ENCODE peak calls at places on chromosomes 1 and 21, in four cellular contexts. Y, Q, U and O are unnamed samples.

GRCh38 chr1:41003640-41004220 is 17.8 kb downstream of the SLFNL1 start:
- DNase-seq in Y (peak), Q (peak), U (peak), O (peak)

GRCh38 chr1:62590970-62591368 is 6.4 kb upstream of the ANGPTL3 start:
- DNase-seq in U (no peak), Q (no peak), Y (no peak), O (no peak)

GRCh38 chr1:29531596-29531995 is 295.3 kb downstream of the PTPRU start:
- DNase-seq in Q (no peak), Y (no peak), U (peak), O (no peak)

GRCh38 chr21:44618909-44619308 is 7.0 kb downstream of the KRTAP10-8 start:
- DNase-seq in Y (no peak), U (no peak), Q (no peak), O (no peak)

GRCh38 chr1:234608720-234609527 is 1.1 kb downstream of the IRF2BP2 start:
- DNase-seq in Y (no peak), U (no peak), Q (peak), O (peak)

GRCh38 chr1:174998569-174999215 is 1.1 kb upstream of the CACYBP start:
- DNase-seq in U (peak), Q (no peak), Y (peak), O (peak)

GRCh38 chr1:195773958-195774357 is 834.3 kb downstream of the KCNT2 start:
- DNase-seq in U (no peak), Y (no peak), Q (no peak), O (no peak)

GRCh38 chr21:42683371-42684108 is 30.1 kb downstream of the PDE9A start:
- DNase-seq in U (no peak), Y (no peak), Q (no peak), O (no peak)

GRCh38 chr1:78360584-78360983 is 130.2 kb upstream of the PTGFR start:
- DNase-seq in Y (no peak), U (no peak), Q (no peak), O (peak)

GRCh38 chr1:150764617-150765090 is 924 bp downstream of the CTSS start:
- DNase-seq in Y (peak), Q (no peak), U (no peak), O (peak)

GRCh38 chr1:84763912-84764675 is 73.8 kb upstream of the SSX2IP start:
- DNase-seq in Y (no peak), Q (no peak), U (no peak), O (no peak)

GRCh38 chr1:152227310-152227928 is 3.4 kb upstream of the HRNR start:
- DNase-seq in U (no peak), Q (no peak), Y (no peak), O (peak)

GRCh38 chr1:201686709-201687455 is 142.1 kb upstream of the IPO9 start:
- DNase-seq in Q (no peak), Y (no peak), U (no peak), O (peak)

GRCh38 chr1:28144203-28145135 is 32.0 kb downstream of the PTAFR start:
- DNase-seq in U (no peak), Y (no peak), Q (no peak), O (peak)

GRCh38 chr21:44440241-44441040 is 14.9 kb upstream of the LRRC3 start:
- DNase-seq in Q (no peak), Y (no peak), U (no peak), O (no peak)

GRCh38 chr1:44634790-44635189 is 39.5 kb downstream of the TMEM53 start:
- DNase-seq in U (no peak), Q (no peak), Y (no peak), O (no peak)

GRCh38 chr21:45364464-45365185 is 40.3 kb upstream of the COL18A1 start:
- DNase-seq in Y (peak), U (no peak), Q (no peak), O (no peak)

GRCh38 chr1:100366209-100366525 is 13.9 kb downstream of the CDC14A start:
- DNase-seq in U (no peak), Q (no peak), Y (no peak), O (no peak)

GRCh38 chr21:31985398-31985797 is 112.6 kb downstream of the HUNK start:
- DNase-seq in U (no peak), Q (no peak), Y (no peak), O (no peak)

GRCh38 chr1:230279583-230279945 is 146.6 kb downstream of the PGBD5 start:
- DNase-seq in U (peak), Q (no peak), Y (no peak), O (no peak)

GRCh38 chr21:25313891-25314646 is 293.2 kb downstream of the MRPL39 start:
- DNase-seq in Q (no peak), U (no peak), Y (no peak), O (peak)

GRCh38 chr1:92482404-92482664 is 4.4 kb downstream of the GFI1 start:
- DNase-seq in U (no peak), Y (no peak), Q (no peak), O (no peak)

GRCh38 chr1:79982218-79982617 is 975.7 kb upstream of the ADGRL4 start:
- DNase-seq in U (peak), Q (no peak), Y (peak), O (no peak)

GRCh38 chr1:203086992-203087763 is 1.4 kb upstream of the MYOG start:
- DNase-seq in Y (no peak), U (peak), Q (no peak), O (no peak)

GRCh38 chr1:225366552-225366951 is 61.3 kb downstream of the LBR start:
- DNase-seq in U (no peak), Y (no peak), Q (no peak), O (no peak)

GRCh38 chr1:200048244-200048643 is 20.7 kb downstream of the NR5A2 start:
- DNase-seq in U (no peak), Y (no peak), Q (no peak), O (no peak)

GRCh38 chr1:167594827-167595226 is 35.2 kb upstream of the RCSD1 start:
- DNase-seq in Q (no peak), Y (no peak), U (no peak), O (no peak)